ENCODE peak calls at places on chromosomes 11 and 22, in four cellular contexts. Y is neuronal stem cell, T is IMR-90, Z is mesendoderm. Q is an unnamed sample.

GRCh38 chr22:35313311-35314121 is 13.8 kb downstream of the TOM1 start:
- DNase-seq in Y (no peak), T (peak; percentile 96), Z (no peak), Q (no peak)

GRCh38 chr11:14270690-14271542 is 88.1 kb downstream of the RRAS2 start:
- DNase-seq in Y (no peak), T (no peak), Z (no peak), Q (no peak)

GRCh38 chr11:11389238-11389637 is 36.2 kb upstream of the CSNK2A3 start:
- DNase-seq in Y (no peak), T (no peak), Z (no peak), Q (no peak)

GRCh38 chr11:45501980-45502545 is 163.4 kb downstream of the CHST1 start:
- DNase-seq in Y (no peak), T (no peak), Z (no peak), Q (no peak)

GRCh38 chr11:46562527-46562926 is 31.3 kb downstream of the AMBRA1 start:
- DNase-seq in Y (no peak), T (no peak), Z (no peak), Q (no peak)

GRCh38 chr11:15884131-15884530 is 472.2 kb downstream of the SOX6 start:
- DNase-seq in Y (no peak), T (no peak), Z (no peak), Q (no peak)

GRCh38 chr11:111694851-111695250 is 71.3 kb downstream of the PPP2R1B start:
- DNase-seq in Y (no peak), T (peak; percentile 99), Z (no peak), Q (no peak)

GRCh38 chr11:74018331-74019005 is 9.6 kb upstream of the UCP3 start:
- DNase-seq in Y (no peak), T (peak; percentile 87), Z (no peak), Q (no peak)

GRCh38 chr11:75627879-75628668 is 40.8 kb downstream of the MAP6 start:
- DNase-seq in Y (no peak), T (peak; percentile 58), Z (peak; percentile 10), Q (peak; percentile 53)

GRCh38 chr11:47797633-47798032 is 30.5 kb upstream of the FNBP4 start:
- DNase-seq in Y (no peak), T (peak; percentile 89), Z (no peak), Q (no peak)

GRCh38 chr11:6693342-6694228 is 10.4 kb upstream of the MRPL17 start:
- DNase-seq in Y (no peak), T (peak; percentile 84), Z (no peak), Q (no peak)

GRCh38 chr11:70506658-70506970 is 108.3 kb downstream of the CTTN start:
- DNase-seq in Y (no peak), T (no peak), Z (no peak), Q (no peak)

GRCh38 chr11:107307991-107308390 is 149.6 kb downstream of the CWF19L2 start:
- DNase-seq in Y (no peak), T (no peak), Z (no peak), Q (no peak)

GRCh38 chr11:91860661-91861060 is 364.0 kb upstream of the FAT3 start:
- DNase-seq in Y (no peak), T (no peak), Z (no peak), Q (no peak)

GRCh38 chr11:36376888-36377758 is 81.0 kb downstream of the PRR5L start:
- DNase-seq in Y (peak; percentile 63), T (peak; percentile 28), Z (peak; percentile 78), Q (peak; percentile 76)

GRCh38 chr11:1278766-1279673 is 30.4 kb downstream of the TOLLIP start:
- DNase-seq in Y (no peak), T (no peak), Z (no peak), Q (no peak)
- H3K79me1 ChIP-seq in Y (peaks cover 14% of the 10 kb centered on the region), T (peaks cover 6% of the 10 kb centered on the region), Z (no peaks in the 10 kb centered on the region), Q (no peaks in the 10 kb centered on the region)

GRCh38 chr11:132024587-132025295 is 654.3 kb downstream of the NTM start:
- DNase-seq in Y (no peak), T (peak; percentile 89), Z (peak; percentile 33), Q (no peak)
- H2BK5ac ChIP-seq in Y (no peak overlapping the region), T (peak overlapping the region; percentile 72), Z (no peak overlapping the region), Q (no peak overlapping the region)

DNA sequence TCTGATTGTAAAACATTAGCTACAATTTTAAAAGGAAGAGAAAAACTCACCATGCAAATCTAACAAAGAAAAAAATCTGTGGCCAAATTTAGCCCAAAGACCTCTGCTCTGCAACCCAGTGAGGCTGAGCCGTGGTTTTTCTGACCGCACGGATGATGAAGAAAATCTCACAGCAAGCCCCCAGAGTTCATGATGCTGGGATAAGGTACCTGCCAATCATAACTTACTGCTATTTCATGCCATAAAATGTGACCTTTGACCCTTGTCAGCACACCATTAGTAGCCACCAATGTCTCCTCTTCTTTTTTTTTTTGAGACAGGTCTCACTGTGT is 11.1 kb downstream of the CERK start:
- DNase-seq in Y (no peak), T (no peak), Z (no peak), Q (no peak)
- H3K79me1 ChIP-seq in Y (peaks cover 23% of the 10 kb centered on the region), T (peaks cover 89% of the 10 kb centered on the region), Z (peaks cover 14% of the 10 kb centered on the region), Q (no peaks in the 10 kb centered on the region)

DNA sequence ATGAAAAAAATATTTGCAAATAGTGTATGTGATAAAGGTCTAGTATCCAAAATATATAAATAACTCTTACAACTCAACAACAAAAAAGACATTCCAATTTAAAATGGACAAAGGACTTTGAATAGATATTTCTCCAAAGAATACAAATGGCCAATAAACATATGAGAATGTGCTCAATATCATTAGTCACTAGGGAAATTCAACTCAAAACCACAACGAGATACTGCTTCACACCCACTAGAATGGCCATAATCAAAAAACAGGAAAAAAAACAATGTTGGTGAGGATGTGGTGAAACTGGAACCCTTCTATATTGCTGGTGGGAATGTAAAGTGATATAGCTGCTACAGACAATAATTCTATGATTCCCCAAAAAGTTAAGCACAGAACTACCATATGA is 38.7 kb upstream of the RPS13 start:
- DNase-seq in Y (no peak), T (no peak), Z (no peak), Q (no peak)
- H2BK5ac ChIP-seq in Y (no peak overlapping the region), T (no peak overlapping the region), Z (no peak overlapping the region), Q (no peak overlapping the region)

GRCh38 chr22:23253475-23254055 is 73.3 kb downstream of the BCR start:
- DNase-seq in Y (no peak), T (no peak), Z (no peak), Q (no peak)
- H3K79me1 ChIP-seq in Y (peaks cover 9% of the 10 kb centered on the region), T (peaks cover 49% of the 10 kb centered on the region), Z (peaks cover 43% of the 10 kb centered on the region), Q (peaks cover 11% of the 10 kb centered on the region)

GRCh38 chr11:120209750-120210650 is 832 bp upstream of the OAF start:
- DNase-seq in Y (no peak), T (no peak), Z (no peak), Q (no peak)
- H2BK5ac ChIP-seq in Y (no peak overlapping the region), T (peak overlapping the region; percentile 18), Z (no peak overlapping the region), Q (no peak overlapping the region)